ENCODE peak calls at places on chromosomes 6 and 20, in five cellular contexts. One of them, this sample, is unnamed. For H3K4me1, the result is how much of the 10 kb centered on the place peaks cover.

GRCh38 chr6:48111575-48111974 is 578 bp upstream of the PTCHD4 start:
- DNase-seq in cardiac muscle cell: no peak
- DNase-seq in aorta: no peak
- DNase-seq in heart right ventricle: no peak
- DNase-seq in left lung: no peak
- DNase-seq in this sample: no peak

GRCh38 chr6:24775520-24776058 is 852 bp downstream of the GMNN start:
- DNase-seq in cardiac muscle cell: peak
- DNase-seq in aorta: no peak
- DNase-seq in heart right ventricle: no peak
- DNase-seq in left lung: no peak
- DNase-seq in this sample: no peak

GRCh38 chr6:15485875-15486274 is 177.0 kb downstream of the DTNBP1 start:
- DNase-seq in cardiac muscle cell: no peak
- DNase-seq in aorta: no peak
- DNase-seq in heart right ventricle: no peak
- DNase-seq in left lung: no peak
- DNase-seq in this sample: no peak

GRCh38 chr6:132236744-132237143 is 164.5 kb downstream of the MOXD1 start:
- DNase-seq in cardiac muscle cell: no peak
- DNase-seq in aorta: no peak
- DNase-seq in heart right ventricle: no peak
- DNase-seq in left lung: no peak
- DNase-seq in this sample: no peak

GRCh38 chr6:88910922-88911778 is 52.3 kb downstream of the RNGTT start:
- DNase-seq in cardiac muscle cell: no peak
- DNase-seq in aorta: no peak
- DNase-seq in heart right ventricle: no peak
- DNase-seq in left lung: no peak
- DNase-seq in this sample: no peak

GRCh38 chr6:27205375-27206278 is 41.9 kb upstream of the PRSS16 start:
- DNase-seq in cardiac muscle cell: peak
- DNase-seq in aorta: no peak
- DNase-seq in heart right ventricle: no peak
- DNase-seq in left lung: no peak
- DNase-seq in this sample: no peak

GRCh38 chr20:37123441-37123840 is 27.6 kb upstream of the RBL1 start:
- DNase-seq in cardiac muscle cell: no peak
- DNase-seq in aorta: no peak
- DNase-seq in heart right ventricle: no peak
- DNase-seq in left lung: peak
- DNase-seq in this sample: no peak

GRCh38 chr6:134806151-134806550 is 143.8 kb downstream of the ALDH8A1 start:
- DNase-seq in cardiac muscle cell: no peak
- DNase-seq in aorta: no peak
- DNase-seq in heart right ventricle: no peak
- DNase-seq in left lung: no peak
- DNase-seq in this sample: no peak

GRCh38 chr6:71248306-71248705 is 40.3 kb upstream of the OGFRL1 start:
- DNase-seq in cardiac muscle cell: peak
- DNase-seq in aorta: no peak
- DNase-seq in heart right ventricle: peak
- DNase-seq in left lung: no peak
- DNase-seq in this sample: no peak

GRCh38 chr6:102355578-102355977 is 962.1 kb downstream of the GRIK2 start:
- DNase-seq in cardiac muscle cell: no peak
- DNase-seq in aorta: no peak
- DNase-seq in heart right ventricle: no peak
- DNase-seq in left lung: no peak
- DNase-seq in this sample: no peak

GRCh38 chr6:36595168-36595818 is 1.1 kb downstream of the SRSF3 start:
- DNase-seq in cardiac muscle cell: peak
- DNase-seq in aorta: no peak
- DNase-seq in heart right ventricle: peak
- DNase-seq in left lung: peak
- DNase-seq in this sample: no peak

GRCh38 chr6:27531772-27532459 is 59.0 kb upstream of the ZNF184 start:
- DNase-seq in cardiac muscle cell: no peak
- DNase-seq in aorta: no peak
- DNase-seq in heart right ventricle: no peak
- DNase-seq in left lung: no peak
- DNase-seq in this sample: no peak

GRCh38 chr6:111764238-111765182 is 108.7 kb downstream of the FYN start:
- DNase-seq in cardiac muscle cell: no peak
- DNase-seq in aorta: no peak
- DNase-seq in heart right ventricle: no peak
- DNase-seq in left lung: no peak
- DNase-seq in this sample: no peak

GRCh38 chr6:160837146-160837545 is 135.1 kb downstream of the PLG start:
- DNase-seq in cardiac muscle cell: no peak
- DNase-seq in aorta: no peak
- DNase-seq in heart right ventricle: no peak
- DNase-seq in left lung: no peak
- DNase-seq in this sample: no peak

GRCh38 chr6:129501401-129502051 is 208.5 kb downstream of the ARHGAP18 start:
- DNase-seq in cardiac muscle cell: peak
- DNase-seq in aorta: peak
- DNase-seq in heart right ventricle: no peak
- DNase-seq in left lung: peak
- DNase-seq in this sample: no peak

GRCh38 chr6:149752600-149752999 is 3.1 kb downstream of the PCMT1 start:
- DNase-seq in cardiac muscle cell: peak
- DNase-seq in aorta: no peak
- DNase-seq in heart right ventricle: no peak
- DNase-seq in left lung: no peak
- DNase-seq in this sample: no peak

GRCh38 chr6:1726341-1726763 is 116.6 kb downstream of the FOXC1 start:
- DNase-seq in cardiac muscle cell: no peak
- DNase-seq in aorta: no peak
- DNase-seq in heart right ventricle: no peak
- DNase-seq in left lung: no peak
- DNase-seq in this sample: no peak

GRCh38 chr6:82741996-82742385 is 323.6 kb downstream of the UBE3D start:
- DNase-seq in cardiac muscle cell: no peak
- DNase-seq in aorta: no peak
- DNase-seq in heart right ventricle: no peak
- DNase-seq in left lung: no peak
- DNase-seq in this sample: no peak

GRCh38 chr20:5356921-5357320 is 40.2 kb upstream of the PROKR2 start:
- DNase-seq in cardiac muscle cell: no peak
- DNase-seq in aorta: no peak
- DNase-seq in heart right ventricle: no peak
- DNase-seq in left lung: no peak
- DNase-seq in this sample: no peak

DNA sequence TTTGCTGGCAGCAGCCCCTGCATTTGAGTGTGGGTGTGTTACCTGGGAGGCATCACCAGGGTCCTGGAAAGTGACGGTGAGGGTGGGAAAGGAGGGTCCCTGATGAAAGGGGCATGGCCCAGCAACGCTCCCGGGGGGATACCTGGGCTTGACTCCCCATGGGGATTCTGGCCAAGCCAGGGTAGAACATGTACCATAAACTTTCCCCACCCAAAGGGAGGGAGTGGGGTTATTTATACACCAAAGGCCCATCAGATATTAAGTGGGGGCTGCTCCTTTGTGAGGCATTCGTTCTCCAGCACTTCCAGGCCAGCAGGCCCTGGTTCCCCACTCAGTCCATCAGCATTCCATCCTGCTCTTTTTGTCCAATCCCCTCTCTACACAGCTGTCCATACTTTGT is 20.6 kb upstream of the CCR6 start:
- DNase-seq in cardiac muscle cell: no peak
- DNase-seq in aorta: peak
- DNase-seq in heart right ventricle: no peak
- DNase-seq in left lung: no peak
- DNase-seq in this sample: no peak
- H3K4me1 ChIP-seq in cardiac muscle cell: under half
- H3K4me1 ChIP-seq in aorta: under half
- H3K4me1 ChIP-seq in heart right ventricle: under half
- H3K4me1 ChIP-seq in left lung: under half
- H3K4me1 ChIP-seq in this sample: under half

DNA sequence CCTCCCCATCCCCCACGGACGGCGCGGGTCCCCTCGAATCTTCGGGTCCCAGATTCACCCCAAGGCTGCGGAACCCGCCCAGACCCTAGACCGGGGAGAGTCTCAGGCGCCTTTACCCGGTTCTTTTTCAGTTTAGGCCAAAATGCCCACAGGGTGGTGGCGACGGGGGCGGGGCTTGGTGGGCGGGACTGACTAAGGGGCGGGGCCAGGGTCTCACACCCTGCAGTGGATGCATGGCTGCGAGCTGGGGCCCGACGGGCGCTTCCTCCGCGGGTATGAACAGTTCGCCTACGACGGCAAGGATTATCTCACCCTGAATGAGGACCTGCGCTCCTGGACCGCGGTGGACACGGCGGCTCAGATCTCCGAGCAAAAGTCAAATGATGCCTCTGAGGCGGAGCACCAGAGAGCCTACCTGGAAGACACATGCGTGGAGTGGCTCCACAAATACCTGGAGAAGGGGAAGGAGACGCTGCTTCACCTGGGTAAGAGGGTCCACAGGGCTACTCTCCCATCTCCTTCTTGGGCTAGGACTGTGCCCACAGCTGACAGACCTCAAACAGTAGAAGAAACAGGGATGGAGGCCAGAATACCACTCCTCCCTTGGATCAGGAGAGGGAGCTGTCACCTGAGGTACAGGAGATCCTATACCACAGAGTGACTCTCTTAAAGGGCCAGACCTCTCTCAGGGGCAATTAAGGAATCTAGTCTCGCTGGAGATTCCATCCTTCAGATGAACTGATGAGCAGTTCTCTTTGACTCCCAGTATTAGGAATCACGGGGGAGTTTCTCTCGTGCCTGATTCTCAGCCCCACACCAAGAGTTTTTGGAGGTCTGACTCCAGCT is 945 bp downstream of the HLA-E start:
- DNase-seq in cardiac muscle cell: peak
- DNase-seq in aorta: peak
- DNase-seq in heart right ventricle: peak
- DNase-seq in left lung: peak
- DNase-seq in this sample: peak
- H3K4me1 ChIP-seq in cardiac muscle cell: under half
- H3K4me1 ChIP-seq in aorta: under half
- H3K4me1 ChIP-seq in heart right ventricle: under half
- H3K4me1 ChIP-seq in left lung: under half
- H3K4me1 ChIP-seq in this sample: under half

DNA sequence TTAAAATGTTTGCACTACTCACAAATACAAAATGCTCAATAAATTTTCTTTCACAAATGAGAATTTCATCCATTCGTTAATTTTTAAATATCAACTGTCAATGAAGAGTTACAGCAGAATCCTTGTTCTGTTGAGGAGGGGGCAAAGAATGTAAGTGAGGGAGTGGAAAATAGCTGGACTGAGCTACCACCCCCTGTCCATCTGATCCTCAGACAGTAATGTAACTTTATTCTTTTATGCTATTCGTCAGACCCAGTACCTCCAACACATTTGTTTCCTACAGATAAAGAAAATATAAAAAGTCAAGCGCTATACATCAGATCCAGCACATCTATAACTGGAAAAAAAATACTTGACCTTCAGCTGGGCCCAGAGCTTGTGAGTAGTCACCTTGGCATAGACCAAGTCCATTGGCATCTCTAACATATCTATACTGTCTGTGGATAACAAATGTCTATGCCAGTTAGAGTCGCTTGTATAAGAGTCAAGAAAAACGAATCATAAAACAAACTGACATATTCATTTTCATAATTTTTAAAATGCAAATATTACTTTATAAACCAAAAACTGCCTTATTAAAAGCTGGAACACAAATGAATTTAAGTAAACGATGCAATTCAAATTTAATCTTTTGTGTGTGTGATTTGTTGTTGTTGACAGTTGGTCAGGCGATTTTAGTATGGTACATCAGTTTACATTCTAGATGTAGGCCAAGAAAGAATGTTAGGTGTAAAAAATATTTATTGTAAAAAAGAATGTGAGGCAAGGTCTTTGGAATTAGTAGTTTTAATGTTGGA is 57.2 kb upstream of the HFE start:
- DNase-seq in cardiac muscle cell: no peak
- DNase-seq in aorta: no peak
- DNase-seq in heart right ventricle: no peak
- DNase-seq in left lung: no peak
- DNase-seq in this sample: no peak
- H3K4me1 ChIP-seq in cardiac muscle cell: under half
- H3K4me1 ChIP-seq in aorta: under half
- H3K4me1 ChIP-seq in heart right ventricle: under half
- H3K4me1 ChIP-seq in left lung: under half
- H3K4me1 ChIP-seq in this sample: under half

GRCh38 chr6:10591411-10592160 is 70.4 kb downstream of the GCNT2 start:
- DNase-seq in cardiac muscle cell: no peak
- DNase-seq in aorta: no peak
- DNase-seq in heart right ventricle: no peak
- DNase-seq in left lung: no peak
- DNase-seq in this sample: no peak
- H3K4me1 ChIP-seq in cardiac muscle cell: under half
- H3K4me1 ChIP-seq in aorta: under half
- H3K4me1 ChIP-seq in heart right ventricle: under half
- H3K4me1 ChIP-seq in left lung: under half
- H3K4me1 ChIP-seq in this sample: under half

GRCh38 chr20:13517801-13518200 is 120.9 kb downstream of the TASP1 start:
- DNase-seq in cardiac muscle cell: no peak
- DNase-seq in aorta: no peak
- DNase-seq in heart right ventricle: no peak
- DNase-seq in left lung: no peak
- DNase-seq in this sample: no peak

GRCh38 chr20:13510837-13511488 is 127.8 kb downstream of the TASP1 start:
- DNase-seq in cardiac muscle cell: no peak
- DNase-seq in aorta: no peak
- DNase-seq in heart right ventricle: no peak
- DNase-seq in left lung: no peak
- DNase-seq in this sample: no peak

GRCh38 chr20:13515796-13516533 is 122.8 kb downstream of the TASP1 start:
- DNase-seq in cardiac muscle cell: no peak
- DNase-seq in aorta: no peak
- DNase-seq in heart right ventricle: no peak
- DNase-seq in left lung: no peak
- DNase-seq in this sample: no peak

GRCh38 chr20:13515291-13515690 is 123.4 kb downstream of the TASP1 start:
- DNase-seq in cardiac muscle cell: no peak
- DNase-seq in aorta: no peak
- DNase-seq in heart right ventricle: no peak
- DNase-seq in left lung: no peak
- DNase-seq in this sample: no peak
- H3K4me1 ChIP-seq in cardiac muscle cell: under half
- H3K4me1 ChIP-seq in aorta: under half
- H3K4me1 ChIP-seq in heart right ventricle: under half
- H3K4me1 ChIP-seq in left lung: under half
- H3K4me1 ChIP-seq in this sample: under half

GRCh38 chr20:41061155-41061554 is 32.5 kb downstream of the TOP1 start:
- DNase-seq in cardiac muscle cell: no peak
- DNase-seq in aorta: no peak
- DNase-seq in heart right ventricle: no peak
- DNase-seq in left lung: no peak
- DNase-seq in this sample: no peak
- H3K4me1 ChIP-seq in cardiac muscle cell: under half
- H3K4me1 ChIP-seq in aorta: under half
- H3K4me1 ChIP-seq in heart right ventricle: under half
- H3K4me1 ChIP-seq in left lung: under half
- H3K4me1 ChIP-seq in this sample: under half

GRCh38 chr6:52550014-52550575 is 26.8 kb downstream of the TRAM2 start:
- DNase-seq in cardiac muscle cell: peak
- DNase-seq in aorta: no peak
- DNase-seq in heart right ventricle: no peak
- DNase-seq in left lung: no peak
- DNase-seq in this sample: no peak
- H3K4me1 ChIP-seq in cardiac muscle cell: under half
- H3K4me1 ChIP-seq in aorta: under half
- H3K4me1 ChIP-seq in heart right ventricle: half or more
- H3K4me1 ChIP-seq in left lung: under half
- H3K4me1 ChIP-seq in this sample: under half